ENCODE peak calls at places on chromosomes 3 and 15, in seven cellular contexts. One of them, this sample, is unnamed.

GRCh38 chr15:74552761-74553441 is 11.9 kb downstream of the ARID3B start:
- DNase-seq in right cardiac atrium: no peak
- DNase-seq in choroid plexus epithelial cell: no peak
- DNase-seq in stimulated activated CD4-positive, alpha-beta T cell treated with anti-CD3 and anti-CD28 coated beads, TNF-alpha, amount 100 ng/mL, for 1 hour: no peak
- DNase-seq in ecto neural progenitor cell: no peak
- DNase-seq in ovary: no peak
- DNase-seq in WTC11: no peak
- DNase-seq in this sample: no peak

GRCh38 chr3:129514563-129514962 is 13.9 kb upstream of the RHO start:
- DNase-seq in right cardiac atrium: peak
- DNase-seq in choroid plexus epithelial cell: no peak
- DNase-seq in stimulated activated CD4-positive, alpha-beta T cell treated with anti-CD3 and anti-CD28 coated beads, TNF-alpha, amount 100 ng/mL, for 1 hour: no peak
- DNase-seq in ecto neural progenitor cell: no peak
- DNase-seq in ovary: no peak
- DNase-seq in WTC11: no peak
- DNase-seq in this sample: no peak

GRCh38 chr3:181417748-181418147 is 294.0 kb upstream of the SOX2 start:
- DNase-seq in right cardiac atrium: no peak
- DNase-seq in choroid plexus epithelial cell: peak
- DNase-seq in stimulated activated CD4-positive, alpha-beta T cell treated with anti-CD3 and anti-CD28 coated beads, TNF-alpha, amount 100 ng/mL, for 1 hour: no peak
- DNase-seq in ecto neural progenitor cell: peak
- DNase-seq in ovary: no peak
- DNase-seq in WTC11: no peak
- DNase-seq in this sample: no peak

GRCh38 chr3:177777699-177778098 is 580.4 kb upstream of the TBL1XR1 start:
- DNase-seq in right cardiac atrium: peak
- DNase-seq in choroid plexus epithelial cell: peak
- DNase-seq in stimulated activated CD4-positive, alpha-beta T cell treated with anti-CD3 and anti-CD28 coated beads, TNF-alpha, amount 100 ng/mL, for 1 hour: no peak
- DNase-seq in ecto neural progenitor cell: peak
- DNase-seq in ovary: peak
- DNase-seq in WTC11: peak
- DNase-seq in this sample: peak

GRCh38 chr3:147002721-147003120 is 397.6 kb upstream of the PLSCR5 start:
- DNase-seq in right cardiac atrium: no peak
- DNase-seq in choroid plexus epithelial cell: no peak
- DNase-seq in stimulated activated CD4-positive, alpha-beta T cell treated with anti-CD3 and anti-CD28 coated beads, TNF-alpha, amount 100 ng/mL, for 1 hour: no peak
- DNase-seq in ecto neural progenitor cell: no peak
- DNase-seq in ovary: no peak
- DNase-seq in WTC11: no peak
- DNase-seq in this sample: no peak

GRCh38 chr15:89157061-89157460 is 64.3 kb downstream of the RLBP1 start:
- DNase-seq in right cardiac atrium: no peak
- DNase-seq in choroid plexus epithelial cell: no peak
- DNase-seq in stimulated activated CD4-positive, alpha-beta T cell treated with anti-CD3 and anti-CD28 coated beads, TNF-alpha, amount 100 ng/mL, for 1 hour: no peak
- DNase-seq in ecto neural progenitor cell: no peak
- DNase-seq in ovary: no peak
- DNase-seq in WTC11: no peak
- DNase-seq in this sample: no peak

GRCh38 chr3:10397879-10398278 is 77.0 kb upstream of the SEC13 start:
- DNase-seq in right cardiac atrium: no peak
- DNase-seq in choroid plexus epithelial cell: no peak
- DNase-seq in stimulated activated CD4-positive, alpha-beta T cell treated with anti-CD3 and anti-CD28 coated beads, TNF-alpha, amount 100 ng/mL, for 1 hour: no peak
- DNase-seq in ecto neural progenitor cell: no peak
- DNase-seq in ovary: no peak
- DNase-seq in WTC11: no peak
- DNase-seq in this sample: no peak

GRCh38 chr15:89106200-89106599 is 17.9 kb downstream of the ABHD2 start:
- DNase-seq in right cardiac atrium: no peak
- DNase-seq in choroid plexus epithelial cell: no peak
- DNase-seq in stimulated activated CD4-positive, alpha-beta T cell treated with anti-CD3 and anti-CD28 coated beads, TNF-alpha, amount 100 ng/mL, for 1 hour: no peak
- DNase-seq in ecto neural progenitor cell: no peak
- DNase-seq in ovary: no peak
- DNase-seq in WTC11: no peak
- DNase-seq in this sample: no peak

GRCh38 chr15:71409541-71409940 is 294.3 kb downstream of the THSD4 start:
- DNase-seq in right cardiac atrium: no peak
- DNase-seq in choroid plexus epithelial cell: peak
- DNase-seq in stimulated activated CD4-positive, alpha-beta T cell treated with anti-CD3 and anti-CD28 coated beads, TNF-alpha, amount 100 ng/mL, for 1 hour: no peak
- DNase-seq in ecto neural progenitor cell: no peak
- DNase-seq in ovary: no peak
- DNase-seq in WTC11: no peak
- DNase-seq in this sample: no peak

GRCh38 chr3:45724919-45725318 is 35.7 kb downstream of the SACM1L start:
- DNase-seq in right cardiac atrium: no peak
- DNase-seq in choroid plexus epithelial cell: no peak
- DNase-seq in stimulated activated CD4-positive, alpha-beta T cell treated with anti-CD3 and anti-CD28 coated beads, TNF-alpha, amount 100 ng/mL, for 1 hour: no peak
- DNase-seq in ecto neural progenitor cell: no peak
- DNase-seq in ovary: no peak
- DNase-seq in WTC11: no peak
- DNase-seq in this sample: no peak

GRCh38 chr15:67379530-67379929 is 124.9 kb downstream of the IQCH start:
- DNase-seq in right cardiac atrium: no peak
- DNase-seq in choroid plexus epithelial cell: no peak
- DNase-seq in stimulated activated CD4-positive, alpha-beta T cell treated with anti-CD3 and anti-CD28 coated beads, TNF-alpha, amount 100 ng/mL, for 1 hour: no peak
- DNase-seq in ecto neural progenitor cell: no peak
- DNase-seq in ovary: no peak
- DNase-seq in WTC11: no peak
- DNase-seq in this sample: no peak

GRCh38 chr15:96171842-96172241 is 158.7 kb upstream of the NR2F2 start:
- DNase-seq in right cardiac atrium: no peak
- DNase-seq in choroid plexus epithelial cell: peak
- DNase-seq in stimulated activated CD4-positive, alpha-beta T cell treated with anti-CD3 and anti-CD28 coated beads, TNF-alpha, amount 100 ng/mL, for 1 hour: no peak
- DNase-seq in ecto neural progenitor cell: peak
- DNase-seq in ovary: no peak
- DNase-seq in WTC11: no peak
- DNase-seq in this sample: no peak

GRCh38 chr15:25095179-25095578 is 140.4 kb downstream of the SNRPN start:
- DNase-seq in right cardiac atrium: no peak
- DNase-seq in choroid plexus epithelial cell: no peak
- DNase-seq in stimulated activated CD4-positive, alpha-beta T cell treated with anti-CD3 and anti-CD28 coated beads, TNF-alpha, amount 100 ng/mL, for 1 hour: no peak
- DNase-seq in ecto neural progenitor cell: no peak
- DNase-seq in ovary: no peak
- DNase-seq in WTC11: no peak
- DNase-seq in this sample: no peak

GRCh38 chr3:14548321-14548729 is 8.2 kb upstream of the GRIP2 start:
- DNase-seq in right cardiac atrium: peak
- DNase-seq in choroid plexus epithelial cell: peak
- DNase-seq in stimulated activated CD4-positive, alpha-beta T cell treated with anti-CD3 and anti-CD28 coated beads, TNF-alpha, amount 100 ng/mL, for 1 hour: no peak
- DNase-seq in ecto neural progenitor cell: peak
- DNase-seq in ovary: peak
- DNase-seq in WTC11: peak
- DNase-seq in this sample: peak

GRCh38 chr3:101865751-101866509 is 16.6 kb downstream of the NFKBIZ start:
- DNase-seq in right cardiac atrium: no peak
- DNase-seq in choroid plexus epithelial cell: peak
- DNase-seq in stimulated activated CD4-positive, alpha-beta T cell treated with anti-CD3 and anti-CD28 coated beads, TNF-alpha, amount 100 ng/mL, for 1 hour: no peak
- DNase-seq in ecto neural progenitor cell: no peak
- DNase-seq in ovary: no peak
- DNase-seq in WTC11: peak
- DNase-seq in this sample: no peak

GRCh38 chr3:190027116-190027515 is 93.6 kb downstream of the P3H2 start:
- DNase-seq in right cardiac atrium: no peak
- DNase-seq in choroid plexus epithelial cell: no peak
- DNase-seq in stimulated activated CD4-positive, alpha-beta T cell treated with anti-CD3 and anti-CD28 coated beads, TNF-alpha, amount 100 ng/mL, for 1 hour: no peak
- DNase-seq in ecto neural progenitor cell: no peak
- DNase-seq in ovary: no peak
- DNase-seq in WTC11: no peak
- DNase-seq in this sample: no peak

GRCh38 chr3:126300761-126301481 is 56.3 kb downstream of the KLF15 start:
- DNase-seq in right cardiac atrium: peak
- DNase-seq in choroid plexus epithelial cell: peak
- DNase-seq in stimulated activated CD4-positive, alpha-beta T cell treated with anti-CD3 and anti-CD28 coated beads, TNF-alpha, amount 100 ng/mL, for 1 hour: no peak
- DNase-seq in ecto neural progenitor cell: no peak
- DNase-seq in ovary: peak
- DNase-seq in WTC11: no peak
- DNase-seq in this sample: peak

GRCh38 chr3:40262331-40262730 is 47.2 kb upstream of the EIF1B start:
- DNase-seq in right cardiac atrium: no peak
- DNase-seq in choroid plexus epithelial cell: no peak
- DNase-seq in stimulated activated CD4-positive, alpha-beta T cell treated with anti-CD3 and anti-CD28 coated beads, TNF-alpha, amount 100 ng/mL, for 1 hour: no peak
- DNase-seq in ecto neural progenitor cell: no peak
- DNase-seq in ovary: no peak
- DNase-seq in WTC11: no peak
- DNase-seq in this sample: no peak

GRCh38 chr3:184239221-184239620 is 9.5 kb downstream of the ALG3 start:
- DNase-seq in right cardiac atrium: no peak
- DNase-seq in choroid plexus epithelial cell: no peak
- DNase-seq in stimulated activated CD4-positive, alpha-beta T cell treated with anti-CD3 and anti-CD28 coated beads, TNF-alpha, amount 100 ng/mL, for 1 hour: no peak
- DNase-seq in ecto neural progenitor cell: no peak
- DNase-seq in ovary: no peak
- DNase-seq in WTC11: no peak
- DNase-seq in this sample: no peak

GRCh38 chr15:45126535-45127158 is 3.0 kb downstream of the DUOXA1 start:
- DNase-seq in right cardiac atrium: no peak
- DNase-seq in choroid plexus epithelial cell: peak
- DNase-seq in stimulated activated CD4-positive, alpha-beta T cell treated with anti-CD3 and anti-CD28 coated beads, TNF-alpha, amount 100 ng/mL, for 1 hour: no peak
- DNase-seq in ecto neural progenitor cell: no peak
- DNase-seq in ovary: no peak
- DNase-seq in WTC11: no peak
- DNase-seq in this sample: no peak

GRCh38 chr15:76160426-76161152 is 100.8 kb downstream of the TMEM266 start:
- DNase-seq in right cardiac atrium: no peak
- DNase-seq in choroid plexus epithelial cell: no peak
- DNase-seq in stimulated activated CD4-positive, alpha-beta T cell treated with anti-CD3 and anti-CD28 coated beads, TNF-alpha, amount 100 ng/mL, for 1 hour: no peak
- DNase-seq in ecto neural progenitor cell: no peak
- DNase-seq in ovary: no peak
- DNase-seq in WTC11: no peak
- DNase-seq in this sample: peak

GRCh38 chr3:172550347-172550943 is 27.2 kb upstream of the TNFSF10 start:
- DNase-seq in right cardiac atrium: no peak
- DNase-seq in choroid plexus epithelial cell: peak
- DNase-seq in stimulated activated CD4-positive, alpha-beta T cell treated with anti-CD3 and anti-CD28 coated beads, TNF-alpha, amount 100 ng/mL, for 1 hour: peak
- DNase-seq in ecto neural progenitor cell: no peak
- DNase-seq in ovary: no peak
- DNase-seq in WTC11: no peak
- DNase-seq in this sample: no peak

GRCh38 chr3:125990253-125990970 is 21.4 kb downstream of the ROPN1B start:
- DNase-seq in right cardiac atrium: peak
- DNase-seq in choroid plexus epithelial cell: peak
- DNase-seq in stimulated activated CD4-positive, alpha-beta T cell treated with anti-CD3 and anti-CD28 coated beads, TNF-alpha, amount 100 ng/mL, for 1 hour: peak
- DNase-seq in ecto neural progenitor cell: peak
- DNase-seq in ovary: peak
- DNase-seq in WTC11: peak
- DNase-seq in this sample: peak

GRCh38 chr15:66701422-66702034 is 508 bp upstream of the SMAD6 start:
- DNase-seq in right cardiac atrium: peak
- DNase-seq in choroid plexus epithelial cell: no peak
- DNase-seq in stimulated activated CD4-positive, alpha-beta T cell treated with anti-CD3 and anti-CD28 coated beads, TNF-alpha, amount 100 ng/mL, for 1 hour: no peak
- DNase-seq in ecto neural progenitor cell: peak
- DNase-seq in ovary: peak
- DNase-seq in WTC11: peak
- DNase-seq in this sample: peak

GRCh38 chr3:176953106-176954080 is 243.9 kb downstream of the TBL1XR1 start:
- DNase-seq in right cardiac atrium: peak
- DNase-seq in choroid plexus epithelial cell: peak
- DNase-seq in stimulated activated CD4-positive, alpha-beta T cell treated with anti-CD3 and anti-CD28 coated beads, TNF-alpha, amount 100 ng/mL, for 1 hour: no peak
- DNase-seq in ecto neural progenitor cell: no peak
- DNase-seq in ovary: peak
- DNase-seq in WTC11: no peak
- DNase-seq in this sample: peak

GRCh38 chr15:69265347-69265955 is 33.3 kb upstream of the PAQR5 start:
- DNase-seq in right cardiac atrium: no peak
- DNase-seq in choroid plexus epithelial cell: peak
- DNase-seq in stimulated activated CD4-positive, alpha-beta T cell treated with anti-CD3 and anti-CD28 coated beads, TNF-alpha, amount 100 ng/mL, for 1 hour: no peak
- DNase-seq in ecto neural progenitor cell: no peak
- DNase-seq in ovary: no peak
- DNase-seq in WTC11: no peak
- DNase-seq in this sample: no peak

GRCh38 chr3:156648086-156648485 is 26.3 kb upstream of the TIPARP start:
- DNase-seq in right cardiac atrium: no peak
- DNase-seq in choroid plexus epithelial cell: peak
- DNase-seq in stimulated activated CD4-positive, alpha-beta T cell treated with anti-CD3 and anti-CD28 coated beads, TNF-alpha, amount 100 ng/mL, for 1 hour: no peak
- DNase-seq in ecto neural progenitor cell: no peak
- DNase-seq in ovary: no peak
- DNase-seq in WTC11: no peak
- DNase-seq in this sample: no peak

GRCh38 chr3:158420654-158421396 is 150.2 kb upstream of the MLF1 start:
- DNase-seq in right cardiac atrium: no peak
- DNase-seq in choroid plexus epithelial cell: peak
- DNase-seq in stimulated activated CD4-positive, alpha-beta T cell treated with anti-CD3 and anti-CD28 coated beads, TNF-alpha, amount 100 ng/mL, for 1 hour: no peak
- DNase-seq in ecto neural progenitor cell: no peak
- DNase-seq in ovary: no peak
- DNase-seq in WTC11: no peak
- DNase-seq in this sample: no peak

GRCh38 chr3:28924744-28925360 is 356.0 kb upstream of the RBMS3 start:
- DNase-seq in right cardiac atrium: no peak
- DNase-seq in choroid plexus epithelial cell: no peak
- DNase-seq in stimulated activated CD4-positive, alpha-beta T cell treated with anti-CD3 and anti-CD28 coated beads, TNF-alpha, amount 100 ng/mL, for 1 hour: no peak
- DNase-seq in ecto neural progenitor cell: no peak
- DNase-seq in ovary: no peak
- DNase-seq in WTC11: no peak
- DNase-seq in this sample: no peak

GRCh38 chr3:188205992-188206416 is 52.0 kb downstream of the LPP start:
- DNase-seq in right cardiac atrium: no peak
- DNase-seq in choroid plexus epithelial cell: no peak
- DNase-seq in stimulated activated CD4-positive, alpha-beta T cell treated with anti-CD3 and anti-CD28 coated beads, TNF-alpha, amount 100 ng/mL, for 1 hour: no peak
- DNase-seq in ecto neural progenitor cell: no peak
- DNase-seq in ovary: no peak
- DNase-seq in WTC11: peak
- DNase-seq in this sample: no peak

GRCh38 chr15:68334661-68335124 is 57.1 kb downstream of the FEM1B start:
- DNase-seq in right cardiac atrium: no peak
- DNase-seq in choroid plexus epithelial cell: peak
- DNase-seq in stimulated activated CD4-positive, alpha-beta T cell treated with anti-CD3 and anti-CD28 coated beads, TNF-alpha, amount 100 ng/mL, for 1 hour: no peak
- DNase-seq in ecto neural progenitor cell: no peak
- DNase-seq in ovary: no peak
- DNase-seq in WTC11: no peak
- DNase-seq in this sample: no peak

GRCh38 chr3:169668081-169668956 is 4.8 kb upstream of the MECOM start:
- DNase-seq in right cardiac atrium: peak
- DNase-seq in choroid plexus epithelial cell: peak
- DNase-seq in stimulated activated CD4-positive, alpha-beta T cell treated with anti-CD3 and anti-CD28 coated beads, TNF-alpha, amount 100 ng/mL, for 1 hour: no peak
- DNase-seq in ecto neural progenitor cell: peak
- DNase-seq in ovary: peak
- DNase-seq in WTC11: peak
- DNase-seq in this sample: no peak

GRCh38 chr15:45187894-45188830 is at the start of gene SHF:
- DNase-seq in right cardiac atrium: peak
- DNase-seq in choroid plexus epithelial cell: peak
- DNase-seq in stimulated activated CD4-positive, alpha-beta T cell treated with anti-CD3 and anti-CD28 coated beads, TNF-alpha, amount 100 ng/mL, for 1 hour: peak
- DNase-seq in ecto neural progenitor cell: peak
- DNase-seq in ovary: peak
- DNase-seq in WTC11: peak
- DNase-seq in this sample: peak

GRCh38 chr15:90872481-90873184 is 4.2 kb downstream of the FURIN start:
- DNase-seq in right cardiac atrium: peak
- DNase-seq in choroid plexus epithelial cell: peak
- DNase-seq in stimulated activated CD4-positive, alpha-beta T cell treated with anti-CD3 and anti-CD28 coated beads, TNF-alpha, amount 100 ng/mL, for 1 hour: no peak
- DNase-seq in ecto neural progenitor cell: no peak
- DNase-seq in ovary: no peak
- DNase-seq in WTC11: no peak
- DNase-seq in this sample: no peak